ENCODE peak calls at places on chromosomes 16 and 17, in six cellular contexts. E is colonic mucosa, F is esophagus squamous epithelium, T is suprapubic skin, W is fibroblast of lung, M is endodermal cell. L is an unnamed sample.

GRCh38 chr17:35536664-35537160 is 766 bp downstream of the SLFN12L start:
- DNase-seq in F (no peak), T (no peak), M (no peak), E (no peak), W (no peak), L (no peak)

GRCh38 chr17:72321886-72322285 is 201.1 kb downstream of the SOX9 start:
- DNase-seq in T (peak; percentile 28), M (no peak), F (no peak), E (no peak), W (no peak), L (no peak)

GRCh38 chr16:21121150-21121549 is 29.5 kb downstream of the DNAH3 start:
- DNase-seq in E (no peak), T (no peak), M (no peak), F (no peak), W (no peak), L (no peak)

GRCh38 chr16:88533381-88533831 is 36.8 kb upstream of the ZC3H18 start:
- DNase-seq in W (peak; percentile 58), F (no peak), T (no peak), E (no peak), M (peak; percentile 80), L (no peak)

GRCh38 chr17:50367401-50367800 is 5.6 kb downstream of the MRPL27 start:
- DNase-seq in W (no peak), M (no peak), E (no peak), T (no peak), F (no peak), L (no peak)

GRCh38 chr16:75258807-75259141 is 7.3 kb upstream of the BCAR1 start:
- DNase-seq in F (no peak), T (peak; percentile 50), M (peak; percentile 61), W (no peak), E (no peak), L (no peak)

GRCh38 chr17:18954321-18954720 is 2.4 kb downstream of the SLC5A10 start:
- DNase-seq in W (no peak), M (peak; percentile 49), E (no peak), F (no peak), T (no peak), L (no peak)

GRCh38 chr17:75288359-75288758 is 874 bp downstream of the SLC25A19 start:
- DNase-seq in T (no peak), F (no peak), E (no peak), M (no peak), W (no peak), L (no peak)

GRCh38 chr17:60964160-60964559 is 286.5 kb downstream of the BCAS3 start:
- DNase-seq in T (no peak), W (no peak), F (no peak), M (no peak), E (no peak), L (no peak)

GRCh38 chr16:11355862-11356261 is 10.6 kb downstream of the RMI2 start:
- DNase-seq in E (no peak), M (no peak), F (no peak), T (no peak), W (no peak), L (no peak)

GRCh38 chr16:11356573-11357331 is 11.5 kb downstream of the RMI2 start:
- DNase-seq in F (no peak), W (peak; percentile 43), E (peak; percentile 78), T (no peak), M (peak; percentile 92), L (no peak)

GRCh38 chr16:11354407-11354732 is 9.1 kb downstream of the RMI2 start:
- DNase-seq in T (no peak), W (no peak), M (no peak), F (no peak), E (no peak), L (no peak)

GRCh38 chr16:11353158-11353557 is 7.9 kb downstream of the RMI2 start:
- DNase-seq in F (no peak), W (no peak), M (no peak), T (no peak), E (no peak), L (no peak)

GRCh38 chr16:11354733-11355574 is 9.7 kb downstream of the RMI2 start:
- DNase-seq in W (peak; percentile 67), M (no peak), E (no peak), T (no peak), F (no peak), L (no peak)
- H3K4me1 ChIP-seq in W (peaks cover 45% of the 10 kb centered on the region), M (peaks cover 6% of the 10 kb centered on the region), E (peaks cover 4% of the 10 kb centered on the region), T (peaks cover 67% of the 10 kb centered on the region), F (peaks cover 54% of the 10 kb centered on the region), L (peaks cover 26% of the 10 kb centered on the region)

GRCh38 chr17:44308320-44308818 is at the start of gene RUNDC3A:
- DNase-seq in T (peak; percentile 86), M (peak; percentile 100), F (no peak), E (peak; percentile 80), W (peak; percentile 69), L (no peak)
- TF ChIP-seq CTCF in T (no peak), M (no peak), F (no peak), E (no peak), W (no peak), L (no peak)

GRCh38 chr17:81854974-81855774 is 5.2 kb downstream of the P4HB start:
- DNase-seq in F (no peak), E (no peak), M (peak; percentile 75), W (peak; percentile 28), T (no peak), L (no peak)
- H3K36me3 ChIP-seq in F (peaks cover 90% of the 10 kb centered on the region), E (peaks cover 10% of the 10 kb centered on the region), M (peaks cover 84% of the 10 kb centered on the region), W (peaks cover 47% of the 10 kb centered on the region), T (peaks cover 67% of the 10 kb centered on the region), L (peaks cover 97% of the 10 kb centered on the region)

DNA sequence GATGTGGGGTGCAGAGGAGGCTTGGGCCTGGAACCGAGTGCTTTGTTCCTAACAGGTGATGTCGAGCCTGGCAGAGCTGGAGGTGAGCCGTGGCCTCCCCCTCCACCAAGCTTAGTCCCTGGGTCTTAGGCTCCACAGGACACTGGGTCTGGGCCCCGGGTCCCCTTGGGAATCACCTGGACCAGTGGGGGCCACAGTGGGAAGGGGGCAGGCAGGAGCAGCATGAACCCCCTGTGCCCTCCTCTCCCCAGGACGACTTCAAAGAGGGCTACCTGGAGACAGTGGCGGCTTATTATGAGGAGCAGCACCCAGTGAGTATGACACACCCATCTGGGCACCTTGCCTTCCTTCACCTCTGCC is 2.5 kb downstream of the IL32 start:
- DNase-seq in W (no peak), E (no peak), F (no peak), M (no peak), T (no peak), L (no peak)
- H3K4me1 ChIP-seq in W (peaks cover 3% of the 10 kb centered on the region), E (peaks cover 5% of the 10 kb centered on the region), F (peaks cover 24% of the 10 kb centered on the region), M (no peaks in the 10 kb centered on the region), T (peaks cover 35% of the 10 kb centered on the region), L (peaks cover 8% of the 10 kb centered on the region)

L was measured in RWPE2.